ENCODE peak calls at places on chromosome 14, in eight cellular contexts. N is IMR-90, X is GM23248, S is mesenchymal stem cell, L is PC-3, G is endodermal cell, V is GM12878, B is mammary epithelial cell. H is an unnamed sample.

GRCh38 chr14:69055125-69055524 is 76.0 kb upstream of the ACTN1 start:
- DNase-seq in N (peak; percentile 97), S (peak; percentile 99), G (no peak), B (no peak), V (no peak), L (no peak), X (peak; percentile 47), H (no peak)

GRCh38 chr14:86357866-86358265 is 827.9 kb downstream of the FLRT2 start:
- DNase-seq in N (no peak), S (no peak), L (no peak), V (no peak), B (no peak), G (no peak), X (no peak), H (no peak)

GRCh38 chr14:76423534-76423933 is 47.6 kb downstream of the ESRRB start:
- DNase-seq in G (peak; percentile 34), B (no peak), L (no peak), X (no peak), S (no peak), V (no peak), N (no peak), H (no peak)

GRCh38 chr14:28766505-28767238 is at the start of gene FOXG1:
- DNase-seq in B (no peak), V (no peak), L (no peak), X (peak; percentile 36), S (no peak), N (no peak), G (peak; percentile 89), H (no peak)

GRCh38 chr14:63478437-63478852 is 64.7 kb downstream of the PPP2R5E start:
- DNase-seq in V (peak; percentile 65), B (no peak), S (no peak), L (no peak), G (no peak), X (no peak), N (no peak), H (no peak)

GRCh38 chr14:99946652-99947489 is 118.4 kb upstream of the EVL start:
- DNase-seq in N (no peak), X (peak; percentile 48), B (no peak), S (peak; percentile 21), G (peak; percentile 88), L (peak; percentile 39), V (no peak), H (peak; percentile 54)

GRCh38 chr14:71166434-71166833 is 259.2 kb downstream of the PCNX1 start:
- DNase-seq in G (peak; percentile 62), L (peak; percentile 79), V (no peak), X (peak; percentile 87), N (peak; percentile 85), B (peak; percentile 77), S (no peak), H (peak; percentile 88)

GRCh38 chr14:32618991-32619390 is 289.9 kb downstream of the AKAP6 start:
- DNase-seq in B (no peak), N (no peak), S (no peak), X (no peak), L (peak; percentile 60), V (no peak), G (no peak), H (no peak)

GRCh38 chr14:58455593-58456265 is 28.2 kb downstream of the KIAA0586 start:
- DNase-seq in S (peak; percentile 38), G (no peak), N (peak; percentile 24), L (peak; percentile 100), X (peak; percentile 28), B (peak; percentile 86), V (no peak), H (peak; percentile 53)

GRCh38 chr14:30657050-30657449 is 34.9 kb downstream of the SCFD1 start:
- DNase-seq in S (no peak), L (no peak), V (no peak), N (no peak), G (no peak), B (no peak), X (no peak), H (peak; percentile 9)

GRCh38 chr14:97380539-97380941 is 583.4 kb downstream of the VRK1 start:
- DNase-seq in V (no peak), N (no peak), X (no peak), B (no peak), S (no peak), L (peak; percentile 87), G (peak; percentile 65), H (no peak)

GRCh38 chr14:89399594-89400068 is 17.4 kb downstream of the FOXN3 start:
- DNase-seq in G (peak; percentile 66), N (peak; percentile 96), B (no peak), S (peak; percentile 95), X (peak; percentile 80), V (no peak), L (no peak), H (peak; percentile 77)
- H3K9ac ChIP-seq in G (no peak overlapping the region), N (no peak overlapping the region), B (no peak overlapping the region), S (peak overlapping the region; percentile 46), X (peak overlapping the region; percentile 8), V (no peak overlapping the region), L (no peak overlapping the region), H (no peak overlapping the region)

DNA sequence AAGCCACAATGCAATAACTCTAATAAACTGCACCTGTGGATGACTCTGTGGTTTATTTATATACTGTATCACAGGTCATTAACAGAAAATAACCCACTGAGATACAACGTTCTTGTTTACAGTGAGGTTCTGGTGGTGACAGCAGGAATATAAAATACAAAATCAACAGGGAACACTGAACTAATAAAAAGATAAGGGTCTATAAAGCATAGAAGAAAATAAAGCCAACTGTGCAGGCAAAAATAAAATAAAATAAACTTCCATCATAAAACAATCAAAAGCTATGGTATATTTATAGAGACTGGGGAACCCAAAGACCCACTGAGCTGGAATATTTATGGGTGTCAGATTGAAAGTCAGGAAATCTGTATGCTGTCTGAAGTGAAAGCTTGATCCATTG is 472.8 kb downstream of the NOVA1 start:
- DNase-seq in B (no peak), V (no peak), L (no peak), X (no peak), G (no peak), S (no peak), N (no peak), H (no peak)
- H3K9me3 ChIP-seq in B (peaks cover 31% of the 10 kb centered on the region), V (no peaks in the 10 kb centered on the region), L (no peaks in the 10 kb centered on the region), X (no peaks in the 10 kb centered on the region), G (no peaks in the 10 kb centered on the region), S (no peaks in the 10 kb centered on the region), N (peaks cover 4% of the 10 kb centered on the region), H (no peaks in the 10 kb centered on the region)

DNA sequence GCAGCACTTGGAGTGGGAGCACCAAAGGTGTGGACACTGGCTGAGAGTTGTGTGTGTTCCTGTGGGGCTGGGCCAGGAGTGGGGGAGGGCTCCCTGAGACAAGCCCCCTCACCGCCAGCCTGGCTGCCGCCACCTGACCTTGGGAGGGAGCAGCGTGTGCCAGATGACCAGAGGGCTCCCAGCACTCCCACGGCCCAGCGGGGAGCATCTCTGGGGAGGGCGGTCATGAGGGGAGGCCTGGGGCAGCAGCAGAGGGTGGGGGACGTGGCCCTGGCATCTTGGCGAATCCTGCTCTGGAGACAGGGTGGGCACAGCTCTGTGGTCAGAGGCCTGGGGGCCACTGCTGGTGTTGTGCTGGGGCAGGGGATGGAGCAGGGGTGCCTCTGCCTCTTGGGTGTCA is 10.7 kb downstream of the CEP170B start:
- DNase-seq in B (no peak), X (no peak), L (no peak), G (no peak), V (no peak), S (no peak), N (no peak), H (no peak)
- H3K9ac ChIP-seq in B (no peak overlapping the region), X (no peak overlapping the region), L (no peak overlapping the region), G (no peak overlapping the region), V (no peak overlapping the region), S (no peak overlapping the region), N (no peak overlapping the region), H (no peak overlapping the region)

GRCh38 chr14:79587194-79587593 is 624.1 kb downstream of the DIO2 start:
- DNase-seq in B (no peak), S (no peak), L (no peak), N (no peak), G (no peak), V (no peak), X (no peak), H (no peak)

GRCh38 chr14:79584679-79585078 is 626.6 kb downstream of the DIO2 start:
- DNase-seq in B (peak; percentile 61), G (no peak), S (peak; percentile 90), L (peak; percentile 71), V (no peak), N (peak; percentile 98), X (peak; percentile 74), H (peak; percentile 65)

GRCh38 chr14:79583738-79584405 is 627.4 kb downstream of the DIO2 start:
- DNase-seq in L (peak; percentile 2), V (no peak), G (no peak), S (peak; percentile 66), B (no peak), X (peak; percentile 61), N (peak; percentile 88), H (peak; percentile 67)

GRCh38 chr14:79586401-79586800 is 624.9 kb downstream of the DIO2 start:
- DNase-seq in S (no peak), G (no peak), X (no peak), N (no peak), L (no peak), V (no peak), B (no peak), H (no peak)

DNA sequence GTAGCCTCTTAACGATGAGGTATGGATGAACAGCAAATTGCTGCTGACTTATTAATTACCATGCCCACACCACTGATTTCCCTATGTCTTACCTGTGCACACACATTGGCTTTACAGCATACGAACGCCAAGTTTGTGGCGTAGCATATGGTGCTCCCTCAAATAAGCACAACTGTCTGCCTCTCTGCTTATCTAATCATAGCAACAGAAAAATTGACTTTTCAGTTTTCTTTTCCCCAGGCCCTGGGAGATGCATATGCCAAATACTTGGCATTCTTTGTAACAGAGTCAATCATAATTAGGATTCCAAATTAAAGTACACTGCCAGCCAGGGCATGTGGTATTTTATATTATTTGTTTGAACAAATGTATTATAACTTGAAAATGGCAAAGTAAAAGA is 625.5 kb downstream of the DIO2 start:
- DNase-seq in N (peak; percentile 55), X (no peak), B (no peak), G (no peak), V (no peak), S (no peak), L (peak; percentile 8), H (peak; percentile 62)
- H3K9me3 ChIP-seq in N (no peaks in the 10 kb centered on the region), X (no peaks in the 10 kb centered on the region), B (no peaks in the 10 kb centered on the region), G (peaks cover 14% of the 10 kb centered on the region), V (no peaks in the 10 kb centered on the region), S (no peaks in the 10 kb centered on the region), L (no peaks in the 10 kb centered on the region), H (no peaks in the 10 kb centered on the region)

GRCh38 chr14:20687362-20688166 is 1.0 kb upstream of the ANG start:
- DNase-seq in B (no peak), X (no peak), G (peak; percentile 24), S (no peak), L (no peak), N (no peak), V (no peak), H (no peak)
- H3K9ac ChIP-seq in B (no peak overlapping the region), X (no peak overlapping the region), G (no peak overlapping the region), S (peak overlapping the region; percentile 2), L (no peak overlapping the region), N (no peak overlapping the region), V (no peak overlapping the region), H (peak overlapping the region; percentile 57)

GRCh38 chr14:41782488-41782887 is 175.8 kb downstream of the LRFN5 start:
- DNase-seq in L (no peak), B (no peak), N (no peak), S (no peak), V (no peak), G (no peak), X (no peak), H (no peak)
- H3K9me3 ChIP-seq in L (no peaks in the 10 kb centered on the region), B (peaks cover 8% of the 10 kb centered on the region), N (no peaks in the 10 kb centered on the region), S (no peaks in the 10 kb centered on the region), V (no peaks in the 10 kb centered on the region), G (no peaks in the 10 kb centered on the region), X (no peaks in the 10 kb centered on the region), H (no peaks in the 10 kb centered on the region)